ENCODE peak calls at places on chromosomes 13 and 19, in seven cellular contexts. F, A, K, W, S, J and R are unnamed samples. For H3K36me3, the result is how much of the 10 kb centered on the place peaks cover.

GRCh38 chr13:70729369-70729768 is 621.1 kb upstream of the KLHL1 start:
- DNase-seq in F (no peak), A (no peak), K (no peak), W (no peak), S (no peak), J (no peak), R (no peak)

GRCh38 chr13:75581874-75582640 is 32.5 kb downstream of the UCHL3 start:
- DNase-seq in F (no peak), A (no peak), K (no peak), W (no peak), S (no peak), J (no peak), R (no peak)

GRCh38 chr13:95058680-95059079 is 242.6 kb downstream of the ABCC4 start:
- DNase-seq in F (no peak), A (no peak), K (no peak), W (no peak), S (no peak), J (no peak), R (no peak)

GRCh38 chr19:24140099-24140498 is 53.1 kb downstream of the ZNF254 start:
- DNase-seq in F (no peak), A (no peak), K (no peak), W (no peak), S (peak), J (no peak), R (no peak)

GRCh38 chr19:4831351-4832340 is at the start of gene TICAM1:
- DNase-seq in F (peak), A (peak), K (peak), W (peak), S (peak), J (peak), R (no peak)

GRCh38 chr19:31253816-31254551 is 95.3 kb downstream of the TSHZ3 start:
- DNase-seq in F (no peak), A (no peak), K (no peak), W (no peak), S (peak), J (no peak), R (no peak)

GRCh38 chr13:104737713-104738112 is 1671.5 kb upstream of the SLC10A2 start:
- DNase-seq in F (no peak), A (no peak), K (no peak), W (no peak), S (peak), J (no peak), R (no peak)

GRCh38 chr19:39496063-39496462 is 2.7 kb upstream of the DLL3 start:
- DNase-seq in F (no peak), A (no peak), K (no peak), W (no peak), S (no peak), J (no peak), R (no peak)

GRCh38 chr13:57409121-57409520 is 222.4 kb upstream of the PCDH17 start:
- DNase-seq in F (no peak), A (no peak), K (no peak), W (no peak), S (no peak), J (no peak), R (no peak)

GRCh38 chr13:51861728-51862300 is at the start of gene CCDC70:
- DNase-seq in F (no peak), A (no peak), K (no peak), W (no peak), S (peak), J (no peak), R (peak)

GRCh38 chr19:33397536-33398360 is 24.2 kb downstream of the CEBPG start:
- DNase-seq in F (no peak), A (no peak), K (no peak), W (no peak), S (no peak), J (no peak), R (no peak)

GRCh38 chr19:662207-662961 is 630 bp downstream of the RNF126 start:
- DNase-seq in F (peak), A (no peak), K (peak), W (peak), S (peak), J (peak), R (no peak)

GRCh38 chr19:31350693-31351211 is 1.5 kb upstream of the TSHZ3 start:
- DNase-seq in F (no peak), A (no peak), K (no peak), W (peak), S (peak), J (no peak), R (no peak)

GRCh38 chr13:112961457-112962369 is 7.3 kb upstream of the MCF2L start:
- DNase-seq in F (no peak), A (no peak), K (no peak), W (no peak), S (no peak), J (no peak), R (no peak)

GRCh38 chr13:74062933-74063332 is 71.3 kb downstream of the KLF12 start:
- DNase-seq in F (no peak), A (no peak), K (peak), W (no peak), S (peak), J (peak), R (no peak)

GRCh38 chr19:46704379-46705076 is 12.4 kb downstream of the PRKD2 start:
- DNase-seq in F (peak), A (peak), K (peak), W (peak), S (peak), J (peak), R (peak)

GRCh38 chr19:46428278-46429141 is at the start of gene PNMA8C:
- DNase-seq in F (peak), A (peak), K (no peak), W (peak), S (peak), J (no peak), R (no peak)

GRCh38 chr13:30907167-30907761 is 1.2 kb downstream of the MEDAG start:
- DNase-seq in F (no peak), A (no peak), K (no peak), W (no peak), S (peak), J (no peak), R (peak)

GRCh38 chr13:23432589-23432988 is 913 bp downstream of the SACS start:
- DNase-seq in F (no peak), A (no peak), K (no peak), W (no peak), S (no peak), J (no peak), R (peak)

GRCh38 chr13:113398963-113399754 is 35.2 kb upstream of the GRTP1 start:
- DNase-seq in F (no peak), A (no peak), K (no peak), W (no peak), S (no peak), J (no peak), R (no peak)

GRCh38 chr13:85700909-85701308 is 98.3 kb downstream of the SLITRK6 start:
- DNase-seq in F (no peak), A (no peak), K (no peak), W (no peak), S (no peak), J (no peak), R (no peak)

GRCh38 chr19:35204799-35205732 is 23.5 kb downstream of the FAM187B start:
- DNase-seq in F (no peak), A (no peak), K (peak), W (no peak), S (no peak), J (peak), R (peak)

GRCh38 chr19:15022752-15023151 is 26.5 kb upstream of the CASP14 start:
- DNase-seq in F (no peak), A (no peak), K (no peak), W (no peak), S (no peak), J (no peak), R (no peak)

GRCh38 chr13:43009506-43009905 is 13.9 kb upstream of the DNAJC15 start:
- DNase-seq in F (no peak), A (no peak), K (no peak), W (no peak), S (peak), J (no peak), R (no peak)

GRCh38 chr19:11181488-11181887 is 15.9 kb downstream of the KANK2 start:
- DNase-seq in F (no peak), A (no peak), K (no peak), W (no peak), S (no peak), J (no peak), R (no peak)

GRCh38 chr19:57771417-57771816 is 1.9 kb downstream of the ZNF586 start:
- DNase-seq in F (no peak), A (no peak), K (no peak), W (no peak), S (no peak), J (no peak), R (no peak)

GRCh38 chr19:49436381-49437017 is 4.8 kb downstream of the SLC17A7 start:
- DNase-seq in F (no peak), A (no peak), K (peak), W (no peak), S (no peak), J (peak), R (no peak)

GRCh38 chr13:55815458-55816033 is 1325.2 kb upstream of the PRR20A start:
- DNase-seq in F (no peak), A (no peak), K (no peak), W (no peak), S (no peak), J (no peak), R (no peak)

GRCh38 chr19:55439052-55439451 is 4.0 kb downstream of the SHISA7 start:
- DNase-seq in F (no peak), A (no peak), K (no peak), W (no peak), S (no peak), J (no peak), R (no peak)

GRCh38 chr13:98280176-98280510 is 103.1 kb upstream of the RNF113B start:
- DNase-seq in F (no peak), A (no peak), K (no peak), W (no peak), S (no peak), J (no peak), R (no peak)
- H3K4me3 ChIP-seq in F (no peak), A (no peak), K (no peak), W (no peak), S (no peak), J (no peak), R (no peak)

DNA sequence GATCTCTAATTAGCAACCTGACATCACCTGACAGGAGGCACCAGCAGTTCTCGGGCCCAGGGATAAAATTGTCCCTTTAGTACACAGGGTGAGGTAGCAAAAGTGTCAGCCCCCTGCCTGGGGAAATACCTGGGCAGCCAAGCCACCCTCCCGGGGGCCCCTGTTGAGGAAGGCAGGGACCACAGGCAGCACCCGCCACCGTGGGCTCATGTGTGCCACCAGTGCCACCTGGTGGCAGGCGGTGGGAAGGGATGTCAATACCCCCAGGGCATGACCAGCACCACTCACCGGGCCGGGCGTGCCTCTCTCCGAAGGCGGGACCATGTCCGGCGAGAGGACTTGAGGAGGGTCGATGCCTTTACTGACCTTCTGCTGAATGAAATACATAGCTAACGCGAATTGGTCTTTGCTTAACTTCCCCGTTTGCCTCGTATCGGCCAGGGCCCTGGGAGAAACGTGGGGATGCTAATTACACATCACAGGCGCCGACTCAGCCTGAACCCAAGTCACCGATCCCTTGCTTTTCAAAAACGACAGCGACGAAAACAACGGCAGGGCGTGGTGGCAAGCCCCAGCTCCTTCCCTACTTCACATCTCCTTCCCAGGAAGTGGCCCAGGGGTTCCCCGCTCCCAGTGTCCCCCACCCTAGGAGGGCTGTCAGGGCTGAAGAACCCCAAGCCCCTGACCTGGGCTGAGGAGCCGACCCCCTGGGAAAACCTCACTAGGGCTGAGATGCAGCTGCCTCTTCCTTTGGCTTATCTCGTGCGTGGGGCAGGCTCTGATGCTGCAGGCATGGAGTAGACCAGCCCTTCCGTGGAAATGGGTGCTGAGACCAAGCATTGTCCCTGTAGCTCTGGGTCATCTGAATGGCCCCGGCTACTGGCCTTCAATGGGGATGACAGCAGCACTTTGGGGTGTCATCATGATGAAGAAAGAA is 53.8 kb downstream of the EPS15L1 start:
- DNase-seq in F (peak), A (peak), K (peak), W (peak), S (peak), J (peak), R (no peak)
- H3K36me3 ChIP-seq in F (under half), A (half or more), K (under half), W (half or more), S (under half), J (under half), R (half or more)

GRCh38 chr13:26052136-26052736 is 420 bp upstream of the SHISA2 start:
- DNase-seq in F (no peak), A (peak), K (no peak), W (no peak), S (no peak), J (no peak), R (no peak)

GRCh38 chr13:26050568-26051230 is 1.1 kb downstream of the SHISA2 start:
- DNase-seq in F (no peak), A (peak), K (no peak), W (no peak), S (peak), J (no peak), R (peak)

GRCh38 chr13:26053418-26053980 is 1.7 kb upstream of the SHISA2 start:
- DNase-seq in F (no peak), A (no peak), K (no peak), W (no peak), S (no peak), J (no peak), R (peak)

GRCh38 chr13:26048745-26049144 is 3.1 kb downstream of the SHISA2 start:
- DNase-seq in F (no peak), A (no peak), K (no peak), W (no peak), S (no peak), J (no peak), R (no peak)

DNA sequence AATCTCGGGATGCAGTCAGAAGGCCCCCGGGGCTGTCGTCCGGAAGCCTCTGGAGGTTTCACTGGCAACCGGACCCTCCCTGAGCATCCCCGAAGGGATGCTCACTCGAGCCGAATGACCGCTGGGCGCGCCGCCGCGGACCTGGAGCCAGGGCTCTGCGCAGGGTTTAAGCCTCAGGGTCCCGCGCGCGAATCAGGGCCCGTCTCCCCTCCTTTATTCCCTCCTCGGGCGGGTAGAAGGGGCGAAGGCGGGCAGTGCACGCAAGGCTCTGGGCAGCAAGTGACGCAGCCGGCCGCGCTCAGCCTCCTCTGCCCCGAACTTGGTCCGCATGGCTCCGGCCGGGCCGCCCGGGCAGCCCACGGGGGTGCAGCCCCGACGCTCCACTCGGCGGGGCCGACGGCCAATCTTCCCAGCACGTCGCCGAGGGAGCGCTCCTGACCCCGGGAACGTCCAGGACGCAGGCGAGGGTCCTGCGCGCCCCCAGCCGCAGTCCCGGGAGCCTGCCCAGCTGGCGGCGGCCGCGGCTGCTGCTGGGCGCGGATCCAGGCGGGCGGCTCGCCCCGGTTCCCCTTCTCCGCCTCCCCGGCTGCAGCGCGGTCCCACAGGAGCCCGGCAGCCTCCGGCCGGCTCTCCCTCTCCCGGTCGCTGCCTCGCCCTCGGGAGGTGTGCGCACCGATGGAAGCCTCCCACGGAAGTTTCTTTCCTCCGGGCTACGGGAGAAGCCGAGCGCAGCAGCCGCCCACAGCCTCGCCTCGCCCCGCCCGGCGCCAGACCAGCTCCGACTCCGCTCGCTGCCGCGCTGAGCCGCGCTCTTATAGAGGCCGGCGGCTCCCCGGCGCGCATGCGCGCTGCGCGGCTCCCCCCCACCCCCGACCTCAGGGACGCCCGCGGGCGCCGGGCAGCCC is at the start of gene SHISA2:
- DNase-seq in F (no peak), A (no peak), K (no peak), W (no peak), S (peak), J (peak), R (peak)
- H3K4me3 ChIP-seq in F (peak), A (peak), K (no peak), W (no peak), S (peak), J (peak), R (peak)

GRCh38 chr19:45265375-45265774 is 14.3 kb downstream of the MARK4 start:
- DNase-seq in F (no peak), A (no peak), K (no peak), W (no peak), S (no peak), J (no peak), R (no peak)

GRCh38 chr19:45262570-45262969 is 11.5 kb downstream of the MARK4 start:
- DNase-seq in F (no peak), A (no peak), K (no peak), W (no peak), S (no peak), J (no peak), R (no peak)

GRCh38 chr19:45264781-45265317 is 13.8 kb downstream of the MARK4 start:
- DNase-seq in F (no peak), A (no peak), K (no peak), W (no peak), S (no peak), J (no peak), R (no peak)

GRCh38 chr19:45258862-45259261 is 7.8 kb downstream of the MARK4 start:
- DNase-seq in F (no peak), A (no peak), K (no peak), W (no peak), S (no peak), J (no peak), R (no peak)

DNA sequence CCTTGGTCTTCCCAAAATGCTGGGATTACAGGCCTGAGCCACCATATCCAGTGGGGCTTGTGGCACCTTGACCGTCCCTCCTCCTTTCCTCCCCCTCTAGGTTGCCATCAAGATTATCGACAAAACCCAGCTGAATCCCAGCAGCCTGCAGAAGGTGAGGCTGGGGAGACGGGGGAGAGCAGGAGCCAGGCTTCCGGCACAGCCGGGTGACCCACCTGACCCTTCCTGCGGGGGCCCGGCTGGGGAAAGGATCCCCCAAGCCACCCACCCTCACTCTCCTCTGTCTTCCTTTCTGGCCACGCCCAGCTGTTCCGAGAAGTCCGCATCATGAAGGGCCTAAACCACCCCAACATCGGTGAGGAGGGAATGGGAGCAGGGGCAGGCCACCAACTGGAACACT is 11.9 kb downstream of the MARK4 start:
- DNase-seq in F (no peak), A (no peak), K (no peak), W (no peak), S (no peak), J (no peak), R (no peak)
- H3K36me3 ChIP-seq in F (under half), A (under half), K (under half), W (under half), S (under half), J (under half), R (under half)

GRCh38 chr13:77319536-77319935 is 7.4 kb downstream of the MYCBP2 start:
- DNase-seq in F (no peak), A (no peak), K (no peak), W (no peak), S (no peak), J (no peak), R (no peak)
- H3K4me3 ChIP-seq in F (no peak), A (no peak), K (no peak), W (no peak), S (no peak), J (no peak), R (no peak)